ENCODE peak calls at places on chromosomes 16 and 17, in seven cellular contexts. T, U, F, E, Q, Z and A are unnamed samples.

GRCh38 chr17:31515226-31515759 is 123.8 kb downstream of the RAB11FIP4 start:
- DNase-seq in T (no peak), U (no peak), F (no peak), E (no peak), Q (no peak), Z (no peak), A (no peak)

GRCh38 chr17:29591737-29592624 is 951 bp upstream of the ANKRD13B start:
- DNase-seq in T (peak; percentile 70), U (peak; percentile 81), F (peak; percentile 95), E (peak; percentile 72), Q (peak; percentile 66), Z (peak; percentile 61), A (peak; percentile 60)

GRCh38 chr16:71473891-71474290 is 11.8 kb upstream of the ZNF23 start:
- DNase-seq in T (no peak), U (no peak), F (no peak), E (no peak), Q (no peak), Z (no peak), A (no peak)

GRCh38 chr17:18860161-18860972 is 2.4 kb downstream of the PRPSAP2 start:
- DNase-seq in T (peak; percentile 27), U (no peak), F (no peak), E (no peak), Q (no peak), Z (no peak), A (no peak)

GRCh38 chr16:89062389-89063345 is 31.0 kb upstream of the ACSF3 start:
- DNase-seq in T (no peak), U (no peak), F (no peak), E (no peak), Q (no peak), Z (no peak), A (no peak)

GRCh38 chr17:39027037-39027436 is 59.8 kb upstream of the FBXO47 start:
- DNase-seq in T (peak; percentile 14), U (peak; percentile 52), F (peak; percentile 40), E (peak; percentile 9), Q (no peak), Z (peak; percentile 19), A (no peak)

GRCh38 chr17:1173456-1174370 is 6.1 kb downstream of the ABR start:
- DNase-seq in T (no peak), U (no peak), F (no peak), E (no peak), Q (no peak), Z (no peak), A (no peak)

GRCh38 chr17:67836205-67836987 is 11.1 kb downstream of the BPTF start:
- DNase-seq in T (peak; percentile 39), U (no peak), F (no peak), E (peak; percentile 29), Q (peak; percentile 28), Z (peak; percentile 60), A (no peak)

GRCh38 chr17:33469911-33470310 is 176.8 kb upstream of the ASIC2 start:
- DNase-seq in T (peak; percentile 91), U (no peak), F (no peak), E (peak; percentile 95), Q (peak; percentile 71), Z (peak; percentile 88), A (no peak)

GRCh38 chr17:37292429-37293139 is 83.2 kb upstream of the C17orf78 start:
- DNase-seq in T (peak; percentile 42), U (no peak), F (no peak), E (peak; percentile 68), Q (no peak), Z (peak; percentile 64), A (no peak)

GRCh38 chr17:77266891-77267341 is 126.1 kb downstream of the SEC14L1 start:
- DNase-seq in T (no peak), U (no peak), F (no peak), E (peak; percentile 48), Q (no peak), Z (no peak), A (no peak)

DNA sequence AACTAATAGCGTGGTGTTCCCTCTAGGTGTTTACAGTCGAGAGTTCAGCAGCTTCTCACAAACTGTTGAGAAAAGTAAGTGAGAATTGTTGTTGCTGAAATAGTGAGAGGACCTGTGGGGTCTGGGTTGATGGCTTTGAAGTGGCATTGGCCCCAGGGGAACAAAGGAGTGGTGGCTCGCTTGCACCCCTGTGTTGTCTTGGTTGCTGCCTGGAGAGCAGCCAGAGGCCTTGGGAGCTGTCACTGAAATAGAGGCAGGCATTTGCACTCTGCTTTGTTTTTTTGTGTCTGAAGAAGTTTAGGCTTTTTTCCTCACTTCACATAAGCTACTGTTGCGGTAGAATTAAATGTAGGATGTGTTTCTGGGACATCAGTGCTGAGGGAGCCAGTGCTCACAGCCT is 36.8 kb downstream of the PRMT7 start:
- DNase-seq in T (no peak), U (no peak), F (no peak), E (no peak), Q (no peak), Z (no peak), A (no peak)
- H3K4me3 ChIP-seq in T (no peak overlapping the region), U (no peak overlapping the region), F (no peak overlapping the region), E (no peak overlapping the region), Q (no peak overlapping the region), Z (no peak overlapping the region), A (no peak overlapping the region)

DNA sequence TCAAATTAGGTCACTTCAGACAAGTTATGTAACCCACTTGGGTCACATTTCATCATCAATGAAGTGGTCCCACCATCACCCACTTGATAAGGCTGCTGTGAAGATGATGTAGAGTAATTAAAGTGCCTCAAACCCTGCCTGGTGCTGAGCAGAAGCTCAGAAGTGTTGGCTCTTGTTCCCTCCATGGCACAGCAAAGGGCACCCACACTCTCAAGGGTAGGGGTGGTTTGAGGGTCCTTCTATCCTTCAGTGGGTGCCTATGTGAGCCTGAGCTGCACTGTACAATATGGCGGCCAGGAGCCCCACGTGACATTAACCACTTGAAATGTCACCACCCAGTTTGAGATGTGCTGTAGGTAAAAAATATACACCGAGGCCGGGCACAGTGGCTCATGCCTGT is 71.5 kb downstream of the CYTH1 start:
- DNase-seq in T (no peak), U (no peak), F (no peak), E (no peak), Q (no peak), Z (no peak), A (no peak)
- H3K4me3 ChIP-seq in T (no peak overlapping the region), U (no peak overlapping the region), F (no peak overlapping the region), E (no peak overlapping the region), Q (no peak overlapping the region), Z (no peak overlapping the region), A (no peak overlapping the region)

GRCh38 chr16:57529324-57530103 is 6.9 kb downstream of the CCDC102A start:
- DNase-seq in T (no peak), U (peak; percentile 14), F (no peak), E (no peak), Q (no peak), Z (no peak), A (no peak)

GRCh38 chr16:57527610-57528360 is 8.6 kb downstream of the CCDC102A start:
- DNase-seq in T (no peak), U (no peak), F (no peak), E (no peak), Q (no peak), Z (no peak), A (no peak)

GRCh38 chr16:57527027-57527426 is 9.3 kb downstream of the CCDC102A start:
- DNase-seq in T (no peak), U (no peak), F (no peak), E (no peak), Q (no peak), Z (no peak), A (no peak)

GRCh38 chr16:57530104-57530522 is 6.3 kb downstream of the CCDC102A start:
- DNase-seq in T (peak; percentile 48), U (no peak), F (no peak), E (peak; percentile 58), Q (peak; percentile 54), Z (peak; percentile 38), A (no peak)

GRCh38 chr16:57528499-57529323 is 7.7 kb downstream of the CCDC102A start:
- DNase-seq in T (no peak), U (no peak), F (no peak), E (no peak), Q (no peak), Z (no peak), A (no peak)
- H3K4me3 ChIP-seq in T (no peak overlapping the region), U (no peak overlapping the region), F (no peak overlapping the region), E (no peak overlapping the region), Q (no peak overlapping the region), Z (no peak overlapping the region), A (no peak overlapping the region)

DNA sequence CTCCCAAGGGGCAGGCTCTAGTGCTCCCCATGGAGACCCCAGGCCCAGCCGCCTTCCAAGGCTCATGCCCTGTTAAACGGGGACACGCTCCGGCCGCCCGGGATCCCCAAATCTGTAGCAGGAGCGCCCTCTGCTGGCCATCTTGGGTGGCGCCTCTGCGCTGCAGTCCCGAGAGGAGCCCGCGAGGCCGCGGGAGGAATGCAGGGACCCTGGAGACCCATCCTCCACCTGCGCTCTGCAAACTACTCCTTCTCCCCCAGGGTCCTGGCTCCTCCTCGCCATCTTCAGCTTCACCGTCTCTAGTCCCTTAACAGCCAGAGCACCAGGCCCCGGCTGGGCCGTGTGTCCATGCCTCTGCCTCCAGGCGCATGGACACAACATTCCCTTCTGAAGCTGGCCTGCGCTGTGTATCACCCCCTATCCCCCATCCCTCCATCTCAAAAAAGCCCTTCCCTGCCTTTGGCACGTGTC is 23.6 kb upstream of the KRT17 start:
- DNase-seq in T (peak; percentile 51), U (peak; percentile 92), F (peak; percentile 96), E (peak; percentile 65), Q (peak; percentile 66), Z (peak; percentile 48), A (peak; percentile 53)
- H3K4me3 ChIP-seq in T (peak overlapping the region; percentile 22), U (peak overlapping the region; percentile 47), F (peak overlapping the region; percentile 48), E (peak overlapping the region; percentile 45), Q (peak overlapping the region; percentile 53), Z (peak overlapping the region; percentile 54), A (peak overlapping the region; percentile 45)

GRCh38 chr16:4059969-4060368 is 56.3 kb downstream of the ADCY9 start:
- DNase-seq in T (no peak), U (no peak), F (no peak), E (no peak), Q (no peak), Z (no peak), A (no peak)

GRCh38 chr16:4067262-4068001 is 48.8 kb downstream of the ADCY9 start:
- DNase-seq in T (peak; percentile 93), U (no peak), F (no peak), E (no peak), Q (no peak), Z (peak; percentile 92), A (no peak)

GRCh38 chr16:4060823-4061222 is 55.4 kb downstream of the ADCY9 start:
- DNase-seq in T (no peak), U (no peak), F (no peak), E (peak; percentile 36), Q (no peak), Z (no peak), A (no peak)

GRCh38 chr16:4062212-4062802 is 53.9 kb downstream of the ADCY9 start:
- DNase-seq in T (no peak), U (no peak), F (no peak), E (no peak), Q (no peak), Z (no peak), A (no peak)

GRCh38 chr16:4064950-4065352 is 51.3 kb downstream of the ADCY9 start:
- DNase-seq in T (no peak), U (no peak), F (no peak), E (no peak), Q (no peak), Z (no peak), A (peak; percentile 20)
- H3K4me3 ChIP-seq in T (no peak overlapping the region), U (peak overlapping the region; percentile 16), F (no peak overlapping the region), E (no peak overlapping the region), Q (no peak overlapping the region), Z (no peak overlapping the region), A (peak overlapping the region; percentile 3)

GRCh38 chr16:51149251-51149661 is 1.8 kb downstream of the SALL1 start:
- DNase-seq in T (no peak), U (no peak), F (no peak), E (no peak), Q (no peak), Z (no peak), A (no peak)
- H3K4me3 ChIP-seq in T (peak overlapping the region; percentile 81), U (no peak overlapping the region), F (no peak overlapping the region), E (no peak overlapping the region), Q (peak overlapping the region; percentile 64), Z (peak overlapping the region; percentile 85), A (no peak overlapping the region)